ENCODE peak calls at places on chromosome 18, in ten cellular contexts. Y is neural crest cell; B is stimulated activated CD4-positive, alpha-beta T cell treated with anti-CD3 and anti-CD28 coated beads, Interleukin-4, amount 100 ng/mL, for 4 hours; N is head of caudate nucleus; A is caudate nucleus; E is HEK293T; F is aorta; O is NCI-H748 treated with DMSO at 0.1 percent for 48 hours; V is thoracic aorta; H is iris pigment epithelial cell. R is an unnamed sample.

GRCh38 chr18:48892146-48892855 is 58.5 kb downstream of the SMAD7 start:
- DNase-seq in Y (no peak), B (no peak), N (no peak), A (no peak), E (no peak), F (no peak), O (no peak), V (no peak), H (no peak), R (no peak)

GRCh38 chr18:21084511-21085078 is 27.0 kb downstream of the ROCK1 start:
- DNase-seq in Y (no peak), B (no peak), N (no peak), A (no peak), E (no peak), F (no peak), O (no peak), V (no peak), H (no peak), R (no peak)

GRCh38 chr18:21284540-21284939 is 42.5 kb downstream of the GREB1L start:
- DNase-seq in Y (no peak), B (no peak), N (no peak), A (no peak), E (no peak), F (no peak), O (no peak), V (no peak), H (no peak), R (no peak)

GRCh38 chr18:45290364-45290763 is 324.9 kb upstream of the SLC14A2 start:
- DNase-seq in Y (no peak), B (no peak), N (no peak), A (no peak), E (no peak), F (no peak), O (no peak), V (no peak), H (no peak), R (no peak)

GRCh38 chr18:55573386-55573785 is 14.6 kb downstream of the TCF4 start:
- DNase-seq in Y (no peak), B (no peak), N (no peak), A (no peak), E (no peak), F (no peak), O (no peak), V (no peak), H (no peak), R (no peak)

GRCh38 chr18:23099621-23100020 is 35.7 kb upstream of the CABLES1 start:
- DNase-seq in Y (no peak), B (no peak), N (no peak), A (no peak), E (no peak), F (no peak), O (no peak), V (no peak), H (no peak), R (no peak)

GRCh38 chr18:47997338-47997780 is 66.9 kb upstream of the SMAD2 start:
- DNase-seq in Y (no peak), B (peak), N (no peak), A (no peak), E (peak), F (no peak), O (no peak), V (no peak), H (peak), R (peak)

GRCh38 chr18:36366994-36367839 is 69.7 kb downstream of the FHOD3 start:
- DNase-seq in Y (no peak), B (no peak), N (no peak), A (no peak), E (no peak), F (peak), O (no peak), V (peak), H (no peak), R (no peak)

GRCh38 chr18:70578480-70578879 is 289.6 kb downstream of the SOCS6 start:
- DNase-seq in Y (peak), B (no peak), N (no peak), A (no peak), E (peak), F (no peak), O (no peak), V (no peak), H (no peak), R (no peak)

GRCh38 chr18:10142056-10142455 is 228.2 kb downstream of the VAPA start:
- DNase-seq in Y (no peak), B (no peak), N (no peak), A (no peak), E (no peak), F (no peak), O (no peak), V (no peak), H (no peak), R (no peak)

GRCh38 chr18:77017355-77017754 is 115.2 kb downstream of the MBP start:
- DNase-seq in Y (no peak), B (no peak), N (no peak), A (no peak), E (no peak), F (no peak), O (no peak), V (no peak), H (no peak), R (no peak)

GRCh38 chr18:49247786-49248185 is 212.7 kb downstream of the DYM start:
- DNase-seq in Y (no peak), B (no peak), N (no peak), A (no peak), E (no peak), F (no peak), O (no peak), V (no peak), H (peak), R (peak)

GRCh38 chr18:2855560-2856350 is 8.9 kb downstream of the EMILIN2 start:
- DNase-seq in Y (no peak), B (no peak), N (no peak), A (no peak), E (no peak), F (no peak), O (no peak), V (no peak), H (no peak), R (no peak)

GRCh38 chr18:58176915-58177717 is 133.1 kb downstream of the NEDD4L start:
- DNase-seq in Y (no peak), B (no peak), N (no peak), A (no peak), E (no peak), F (no peak), O (no peak), V (no peak), H (peak), R (peak)

GRCh38 chr18:55326134-55326533 is 261.9 kb downstream of the TCF4 start:
- DNase-seq in Y (no peak), B (no peak), N (no peak), A (no peak), E (no peak), F (no peak), O (no peak), V (no peak), H (no peak), R (no peak)

GRCh38 chr18:76528477-76529432 is 33.7 kb upstream of the ZNF516 start:
- DNase-seq in Y (peak), B (no peak), N (no peak), A (no peak), E (no peak), F (no peak), O (peak), V (no peak), H (peak), R (peak)

GRCh38 chr18:67665266-67665665 is 148.7 kb upstream of the DSEL start:
- DNase-seq in Y (no peak), B (no peak), N (no peak), A (no peak), E (no peak), F (no peak), O (no peak), V (no peak), H (peak), R (peak)

GRCh38 chr18:51767293-51767692 is 569.8 kb upstream of the MEX3C start:
- DNase-seq in Y (no peak), B (no peak), N (no peak), A (no peak), E (no peak), F (no peak), O (no peak), V (no peak), H (no peak), R (no peak)

GRCh38 chr18:59617468-59617932 is 79.7 kb downstream of the CCBE1 start:
- DNase-seq in Y (no peak), B (no peak), N (no peak), A (no peak), E (no peak), F (no peak), O (no peak), V (no peak), H (no peak), R (no peak)

GRCh38 chr18:54924948-54925347 is 34.3 kb downstream of the CCDC68 start:
- DNase-seq in Y (no peak), B (no peak), N (no peak), A (no peak), E (no peak), F (no peak), O (no peak), V (no peak), H (peak), R (peak)

GRCh38 chr18:45874501-45875184 is 49.2 kb downstream of the SIGLEC15 start:
- DNase-seq in Y (no peak), B (peak), N (no peak), A (no peak), E (no peak), F (no peak), O (no peak), V (no peak), H (peak), R (no peak)

GRCh38 chr18:6248017-6248416 is 166.7 kb downstream of the L3MBTL4 start:
- DNase-seq in Y (no peak), B (no peak), N (no peak), A (no peak), E (no peak), F (no peak), O (no peak), V (no peak), H (no peak), R (no peak)

GRCh38 chr18:73577365-73577764 is 570.3 kb downstream of the FBXO15 start:
- DNase-seq in Y (no peak), B (no peak), N (no peak), A (no peak), E (no peak), F (no peak), O (no peak), V (no peak), H (peak), R (peak)

GRCh38 chr18:13222371-13223281 is 4.1 kb downstream of the LDLRAD4 start:
- DNase-seq in Y (no peak), B (no peak), N (peak), A (peak), E (peak), F (peak), O (peak), V (no peak), H (peak), R (peak)

GRCh38 chr18:76489081-76489480 is 6.0 kb downstream of the ZNF516 start:
- DNase-seq in Y (no peak), B (no peak), N (no peak), A (no peak), E (no peak), F (no peak), O (no peak), V (no peak), H (no peak), R (no peak)

GRCh38 chr18:56291229-56291796 is 347.1 kb downstream of the TXNL1 start:
- DNase-seq in Y (no peak), B (no peak), N (no peak), A (no peak), E (no peak), F (no peak), O (no peak), V (no peak), H (no peak), R (no peak)

GRCh38 chr18:75124967-75125358 is 84.0 kb downstream of the PTGR3 start:
- DNase-seq in Y (no peak), B (no peak), N (no peak), A (no peak), E (no peak), F (no peak), O (no peak), V (no peak), H (no peak), R (no peak)

GRCh38 chr18:5317186-5317585 is 21.7 kb upstream of the ZBTB14 start:
- DNase-seq in Y (no peak), B (no peak), N (no peak), A (no peak), E (no peak), F (no peak), O (no peak), V (no peak), H (peak), R (peak)

GRCh38 chr18:70645971-70646370 is 357.1 kb downstream of the SOCS6 start:
- DNase-seq in Y (no peak), B (no peak), N (no peak), A (no peak), E (no peak), F (no peak), O (no peak), V (no peak), H (no peak), R (no peak)

GRCh38 chr18:6731197-6731596 is 1.7 kb downstream of the ARHGAP28 start:
- DNase-seq in Y (no peak), B (no peak), N (no peak), A (no peak), E (peak), F (no peak), O (peak), V (no peak), H (peak), R (peak)

GRCh38 chr18:2978626-2979025 is 34.3 kb downstream of the LPIN2 start:
- DNase-seq in Y (no peak), B (no peak), N (peak), A (no peak), E (no peak), F (peak), O (no peak), V (no peak), H (peak), R (peak)

GRCh38 chr18:13437801-13438506 is 219.4 kb downstream of the LDLRAD4 start:
- DNase-seq in Y (no peak), B (peak), N (no peak), A (no peak), E (no peak), F (no peak), O (no peak), V (no peak), H (no peak), R (no peak)

GRCh38 chr18:25326231-25327042 is 25.5 kb downstream of the ZNF521 start:
- DNase-seq in Y (no peak), B (no peak), N (no peak), A (no peak), E (no peak), F (no peak), O (no peak), V (no peak), H (no peak), R (peak)